ENCODE peak calls at places on chromosomes 13 and 19, in four cellular contexts. One of them, this sample, is unnamed.

GRCh38 chr19:19061491-19061890 is 2.3 kb upstream of the SLC25A42 start:
- DNase-seq in kidney epithelial cell: no peak
- DNase-seq in left lung: no peak
- DNase-seq in CD4-positive, alpha-beta T cell: no peak
- DNase-seq in this sample: no peak

GRCh38 chr13:50033696-50034095 is 18.5 kb downstream of the KCNRG start:
- DNase-seq in left lung: no peak
- DNase-seq in kidney epithelial cell: no peak
- DNase-seq in CD4-positive, alpha-beta T cell: no peak
- DNase-seq in this sample: no peak

GRCh38 chr13:101569807-101570206 is 117.3 kb downstream of the ITGBL1 start:
- DNase-seq in kidney epithelial cell: no peak
- DNase-seq in left lung: no peak
- DNase-seq in CD4-positive, alpha-beta T cell: no peak
- DNase-seq in this sample: no peak

GRCh38 chr13:78239681-78240080 is 321.1 kb upstream of the EDNRB start:
- DNase-seq in left lung: no peak
- DNase-seq in CD4-positive, alpha-beta T cell: no peak
- DNase-seq in kidney epithelial cell: no peak
- DNase-seq in this sample: no peak

GRCh38 chr13:53007872-53008271 is 20.7 kb upstream of the OLFM4 start:
- DNase-seq in kidney epithelial cell: no peak
- DNase-seq in CD4-positive, alpha-beta T cell: no peak
- DNase-seq in left lung: no peak
- DNase-seq in this sample: no peak

GRCh38 chr19:57350877-57351805 is at the start of gene ZNF304:
- DNase-seq in kidney epithelial cell: peak
- DNase-seq in CD4-positive, alpha-beta T cell: peak
- DNase-seq in left lung: peak
- DNase-seq in this sample: peak

GRCh38 chr13:99895428-99895998 is 76.1 kb downstream of the ZIC5 start:
- DNase-seq in kidney epithelial cell: no peak
- DNase-seq in CD4-positive, alpha-beta T cell: no peak
- DNase-seq in left lung: no peak
- DNase-seq in this sample: no peak

GRCh38 chr19:29545866-29546582 is 20.2 kb downstream of the VSTM2B start:
- DNase-seq in left lung: no peak
- DNase-seq in CD4-positive, alpha-beta T cell: no peak
- DNase-seq in kidney epithelial cell: no peak
- DNase-seq in this sample: no peak

GRCh38 chr19:42577016-42577415 is 17.7 kb downstream of the CEACAM8 start:
- DNase-seq in CD4-positive, alpha-beta T cell: no peak
- DNase-seq in left lung: no peak
- DNase-seq in kidney epithelial cell: no peak
- DNase-seq in this sample: no peak

GRCh38 chr19:36418287-36419001 is at the start of gene ZFP82:
- DNase-seq in CD4-positive, alpha-beta T cell: peak
- DNase-seq in kidney epithelial cell: no peak
- DNase-seq in left lung: peak
- DNase-seq in this sample: no peak

GRCh38 chr13:26914624-26915023 is 154.0 kb upstream of the GPR12 start:
- DNase-seq in CD4-positive, alpha-beta T cell: no peak
- DNase-seq in left lung: no peak
- DNase-seq in kidney epithelial cell: no peak
- DNase-seq in this sample: no peak

GRCh38 chr13:75417647-75418046 is 64.3 kb downstream of the TBC1D4 start:
- DNase-seq in kidney epithelial cell: no peak
- DNase-seq in left lung: no peak
- DNase-seq in CD4-positive, alpha-beta T cell: no peak
- DNase-seq in this sample: no peak

GRCh38 chr13:39581177-39581576 is 21.8 kb downstream of the LHFPL6 start:
- DNase-seq in CD4-positive, alpha-beta T cell: no peak
- DNase-seq in left lung: no peak
- DNase-seq in kidney epithelial cell: no peak
- DNase-seq in this sample: no peak

GRCh38 chr13:107301724-107302374 is 733.9 kb upstream of the ARGLU1 start:
- DNase-seq in kidney epithelial cell: no peak
- DNase-seq in left lung: no peak
- DNase-seq in CD4-positive, alpha-beta T cell: no peak
- DNase-seq in this sample: no peak

GRCh38 chr19:17755977-17756670 is 4.8 kb downstream of the FCHO1 start:
- DNase-seq in left lung: no peak
- DNase-seq in kidney epithelial cell: no peak
- DNase-seq in CD4-positive, alpha-beta T cell: peak
- DNase-seq in this sample: peak

GRCh38 chr13:52809310-52809769 is 39.1 kb downstream of the PCDH8 start:
- DNase-seq in left lung: no peak
- DNase-seq in kidney epithelial cell: peak
- DNase-seq in CD4-positive, alpha-beta T cell: peak
- DNase-seq in this sample: peak

GRCh38 chr13:19959831-19960672 is 1.5 kb downstream of the ZMYM2 start:
- DNase-seq in CD4-positive, alpha-beta T cell: peak
- DNase-seq in left lung: peak
- DNase-seq in kidney epithelial cell: peak
- DNase-seq in this sample: peak

GRCh38 chr13:96089749-96090239 is at the start of gene HS6ST3:
- DNase-seq in CD4-positive, alpha-beta T cell: no peak
- DNase-seq in left lung: peak
- DNase-seq in kidney epithelial cell: no peak
- DNase-seq in this sample: no peak

GRCh38 chr13:50720856-50721663 is 122.4 kb downstream of the DLEU7 start:
- DNase-seq in CD4-positive, alpha-beta T cell: no peak
- DNase-seq in kidney epithelial cell: no peak
- DNase-seq in left lung: peak
- DNase-seq in this sample: no peak

GRCh38 chr19:42794751-42795150 is 29.3 kb upstream of the PSG8 start:
- DNase-seq in CD4-positive, alpha-beta T cell: no peak
- DNase-seq in left lung: no peak
- DNase-seq in kidney epithelial cell: no peak
- DNase-seq in this sample: no peak

GRCh38 chr19:1237754-1238372 is at the start of gene CBARP:
- DNase-seq in left lung: no peak
- DNase-seq in kidney epithelial cell: no peak
- DNase-seq in CD4-positive, alpha-beta T cell: no peak
- DNase-seq in this sample: no peak

GRCh38 chr19:50794074-50794777 is 4.0 kb downstream of the ACP4 start:
- DNase-seq in left lung: no peak
- DNase-seq in kidney epithelial cell: no peak
- DNase-seq in CD4-positive, alpha-beta T cell: no peak
- DNase-seq in this sample: peak

GRCh38 chr13:60990032-60990733 is 425.5 kb downstream of the PCDH20 start:
- DNase-seq in CD4-positive, alpha-beta T cell: no peak
- DNase-seq in kidney epithelial cell: no peak
- DNase-seq in left lung: no peak
- DNase-seq in this sample: no peak

GRCh38 chr13:36101157-36101556 is 30.0 kb downstream of the DCLK1 start:
- DNase-seq in kidney epithelial cell: no peak
- DNase-seq in left lung: no peak
- DNase-seq in CD4-positive, alpha-beta T cell: no peak
- DNase-seq in this sample: no peak

GRCh38 chr13:20666948-20667347 is 36.6 kb upstream of the IL17D start:
- DNase-seq in left lung: no peak
- DNase-seq in CD4-positive, alpha-beta T cell: no peak
- DNase-seq in kidney epithelial cell: no peak
- DNase-seq in this sample: no peak

GRCh38 chr13:75324413-75324940 is 157.5 kb downstream of the TBC1D4 start:
- DNase-seq in kidney epithelial cell: no peak
- DNase-seq in CD4-positive, alpha-beta T cell: no peak
- DNase-seq in left lung: no peak
- DNase-seq in this sample: no peak

GRCh38 chr19:21767065-21767800 is at the start of gene ZNF100:
- DNase-seq in CD4-positive, alpha-beta T cell: peak
- DNase-seq in kidney epithelial cell: peak
- DNase-seq in left lung: peak
- DNase-seq in this sample: peak

GRCh38 chr13:98041081-98041820 is 87.8 kb downstream of the IPO5 start:
- DNase-seq in left lung: no peak
- DNase-seq in CD4-positive, alpha-beta T cell: no peak
- DNase-seq in kidney epithelial cell: no peak
- DNase-seq in this sample: no peak

GRCh38 chr19:703651-704446 is 4.9 kb upstream of the PALM start:
- DNase-seq in CD4-positive, alpha-beta T cell: peak
- DNase-seq in left lung: peak
- DNase-seq in kidney epithelial cell: no peak
- DNase-seq in this sample: peak

GRCh38 chr19:33397536-33398360 is 24.2 kb downstream of the CEBPG start:
- DNase-seq in left lung: peak
- DNase-seq in CD4-positive, alpha-beta T cell: no peak
- DNase-seq in kidney epithelial cell: no peak
- DNase-seq in this sample: no peak

GRCh38 chr13:110116072-110116487 is 190.9 kb downstream of the COL4A1 start:
- DNase-seq in CD4-positive, alpha-beta T cell: peak
- DNase-seq in kidney epithelial cell: no peak
- DNase-seq in left lung: peak
- DNase-seq in this sample: peak

GRCh38 chr19:8367327-8368001 is 3.5 kb downstream of the ANGPTL4 start:
- DNase-seq in left lung: peak
- DNase-seq in CD4-positive, alpha-beta T cell: no peak
- DNase-seq in kidney epithelial cell: peak
- DNase-seq in this sample: peak

GRCh38 chr19:54299515-54299914 is 13.5 kb downstream of the LILRA5 start:
- DNase-seq in left lung: no peak
- DNase-seq in CD4-positive, alpha-beta T cell: no peak
- DNase-seq in kidney epithelial cell: no peak
- DNase-seq in this sample: no peak

GRCh38 chr19:38741670-38742069 is 2.6 kb downstream of the CAPN12 start:
- DNase-seq in left lung: no peak
- DNase-seq in kidney epithelial cell: no peak
- DNase-seq in CD4-positive, alpha-beta T cell: no peak
- DNase-seq in this sample: no peak

GRCh38 chr19:41328157-41328817 is 18.3 kb downstream of the CCDC97 start:
- DNase-seq in CD4-positive, alpha-beta T cell: no peak
- DNase-seq in kidney epithelial cell: no peak
- DNase-seq in left lung: no peak
- DNase-seq in this sample: no peak

GRCh38 chr19:2290441-2291184 is 8.6 kb upstream of the PEAK3 start:
- DNase-seq in left lung: peak
- DNase-seq in kidney epithelial cell: no peak
- DNase-seq in CD4-positive, alpha-beta T cell: no peak
- DNase-seq in this sample: no peak

GRCh38 chr13:49214917-49215376 is 5.2 kb upstream of the MLNR start:
- DNase-seq in kidney epithelial cell: peak
- DNase-seq in CD4-positive, alpha-beta T cell: peak
- DNase-seq in left lung: peak
- DNase-seq in this sample: peak

GRCh38 chr13:104769520-104769919 is 1703.3 kb upstream of the SLC10A2 start:
- DNase-seq in left lung: no peak
- DNase-seq in CD4-positive, alpha-beta T cell: no peak
- DNase-seq in kidney epithelial cell: no peak
- DNase-seq in this sample: no peak

GRCh38 chr13:104779311-104779710 is 1713.1 kb upstream of the SLC10A2 start:
- DNase-seq in left lung: no peak
- DNase-seq in CD4-positive, alpha-beta T cell: no peak
- DNase-seq in kidney epithelial cell: no peak
- DNase-seq in this sample: no peak

GRCh38 chr13:104773775-104774174 is 1707.6 kb upstream of the SLC10A2 start:
- DNase-seq in CD4-positive, alpha-beta T cell: no peak
- DNase-seq in kidney epithelial cell: no peak
- DNase-seq in left lung: no peak
- DNase-seq in this sample: no peak
- TF ChIP-seq CTCF in CD4-positive, alpha-beta T cell: peak
- TF ChIP-seq CTCF in kidney epithelial cell: peak
- TF ChIP-seq CTCF in left lung: peak
- TF ChIP-seq CTCF in this sample: no peak

DNA sequence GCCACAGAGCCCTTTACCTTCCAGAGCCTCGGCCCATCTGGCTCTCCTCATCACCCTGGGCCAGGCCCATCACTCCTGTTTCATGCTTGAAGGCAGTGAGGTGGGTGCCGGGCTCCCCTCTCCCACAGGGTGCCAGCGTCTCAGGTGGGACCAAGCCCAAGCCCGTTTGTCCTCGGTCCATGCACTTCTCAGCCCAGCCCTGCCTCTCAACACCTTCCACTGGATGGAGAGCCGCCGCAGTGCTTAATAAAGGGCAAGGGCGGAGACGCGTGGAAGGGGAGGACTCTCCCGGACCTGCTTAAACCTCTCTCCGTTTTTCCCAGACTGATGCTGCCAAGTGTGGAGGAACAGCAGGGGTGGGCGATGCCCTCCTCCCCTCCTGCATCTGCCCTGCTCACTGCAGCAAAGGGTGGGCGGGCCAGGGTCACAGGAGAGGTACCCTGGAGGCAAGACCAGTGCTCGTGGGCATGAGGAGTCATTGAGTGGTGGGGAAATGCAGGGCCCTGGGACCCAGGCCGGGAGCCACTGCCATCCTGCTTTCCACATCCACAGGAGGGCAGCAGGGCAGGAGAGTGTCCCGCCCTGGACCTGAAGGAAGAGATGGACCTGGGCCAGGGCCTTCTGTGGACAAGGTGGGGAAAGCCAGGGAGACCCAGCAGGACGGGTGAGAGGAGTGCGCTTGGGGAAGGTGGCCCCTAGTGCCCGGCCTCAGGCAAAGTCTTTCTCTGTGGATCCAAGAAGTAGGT is 9.7 kb upstream of the ATP11A start:
- DNase-seq in kidney epithelial cell: no peak
- DNase-seq in CD4-positive, alpha-beta T cell: no peak
- DNase-seq in left lung: no peak
- DNase-seq in this sample: no peak
- TF ChIP-seq CTCF in kidney epithelial cell: no peak
- TF ChIP-seq CTCF in CD4-positive, alpha-beta T cell: no peak
- TF ChIP-seq CTCF in left lung: no peak
- TF ChIP-seq CTCF in this sample: no peak

DNA sequence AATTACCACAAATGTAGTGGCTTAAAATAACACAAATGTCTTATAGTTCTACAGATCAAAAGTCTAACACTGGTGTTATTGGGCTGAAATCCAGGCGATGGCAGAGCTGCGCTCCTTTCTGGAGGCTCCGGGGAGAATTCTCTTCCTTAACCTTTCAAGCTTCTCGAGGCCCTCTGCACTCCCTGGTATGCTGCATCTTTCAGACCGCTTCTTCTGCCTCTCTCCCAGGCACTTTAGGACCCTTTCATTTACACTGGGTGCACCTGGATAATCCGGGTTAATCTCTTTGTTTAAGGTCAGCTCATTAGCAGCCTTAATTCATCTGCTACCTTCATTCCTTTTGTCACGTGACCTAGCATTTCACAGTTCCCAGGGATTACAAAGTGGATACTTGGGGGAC is 211.3 kb upstream of the RFC3 start:
- DNase-seq in left lung: no peak
- DNase-seq in CD4-positive, alpha-beta T cell: no peak
- DNase-seq in kidney epithelial cell: no peak
- DNase-seq in this sample: no peak
- TF ChIP-seq CTCF in left lung: no peak
- TF ChIP-seq CTCF in CD4-positive, alpha-beta T cell: no peak
- TF ChIP-seq CTCF in kidney epithelial cell: no peak
- TF ChIP-seq CTCF in this sample: no peak

DNA sequence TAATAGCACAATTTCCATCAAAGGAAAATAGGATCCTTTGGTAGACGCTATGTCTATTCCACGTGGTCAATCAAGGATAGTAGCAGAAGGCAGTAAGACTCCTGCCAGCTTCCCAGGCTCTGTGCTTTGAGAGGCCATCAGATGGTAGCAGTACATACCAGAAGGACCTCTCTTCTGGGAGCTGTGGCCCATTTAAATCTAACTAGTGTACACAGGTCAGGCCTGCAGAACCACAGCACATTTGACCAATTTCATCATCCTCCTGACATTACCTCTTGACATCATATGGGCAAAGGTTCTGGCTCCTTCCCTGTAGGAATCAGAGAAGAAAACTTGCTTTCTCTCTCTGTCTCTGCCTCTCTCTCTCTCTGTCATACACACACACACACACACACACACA is 229.6 kb upstream of the HTR2A start:
- DNase-seq in left lung: no peak
- DNase-seq in kidney epithelial cell: no peak
- DNase-seq in CD4-positive, alpha-beta T cell: no peak
- DNase-seq in this sample: no peak
- TF ChIP-seq CTCF in left lung: no peak
- TF ChIP-seq CTCF in kidney epithelial cell: peak
- TF ChIP-seq CTCF in CD4-positive, alpha-beta T cell: no peak
- TF ChIP-seq CTCF in this sample: no peak